ENCODE peak calls at places on chromosomes 1 and 21, in nine cellular contexts. T, X, Q, J, R, Z, O, K and U are unnamed samples.

GRCh38 chr1:186474208-186474607 is 13.3 kb upstream of the PDC start:
- DNase-seq in X (no peak), Q (no peak), Z (no peak), K (no peak), O (no peak), J (no peak), T (no peak), R (no peak), U (peak)

GRCh38 chr1:91651671-91652071 is 151.0 kb downstream of the CDC7 start:
- DNase-seq in T (no peak), X (no peak), Q (no peak), Z (no peak), R (no peak), J (no peak), K (no peak), O (no peak), U (no peak)

GRCh38 chr1:200912737-200913407 is 18.2 kb downstream of the INAVA start:
- DNase-seq in X (no peak), R (no peak), T (no peak), J (no peak), Q (no peak), O (no peak), K (no peak), Z (no peak), U (no peak)

GRCh38 chr1:167447521-167448136 is 70.7 kb downstream of the CD247 start:
- DNase-seq in J (no peak), X (peak), Z (no peak), T (peak), Q (no peak), O (no peak), R (no peak), K (no peak), U (peak)

GRCh38 chr1:23394176-23394575 is 24.5 kb upstream of the ZNF436 start:
- DNase-seq in K (no peak), O (no peak), X (no peak), Z (no peak), T (no peak), R (no peak), J (no peak), Q (no peak), U (peak)

GRCh38 chr21:37563641-37564340 is 197.2 kb downstream of the DYRK1A start:
- DNase-seq in X (peak), K (peak), J (peak), R (peak), Q (peak), Z (peak), T (peak), O (peak), U (peak)

GRCh38 chr1:162235261-162235780 is 141.3 kb downstream of the SPATA46 start:
- DNase-seq in Z (no peak), T (no peak), Q (peak), X (no peak), R (peak), O (no peak), K (no peak), J (no peak), U (no peak)

GRCh38 chr1:240055978-240056772 is 35.5 kb upstream of the FMN2 start:
- DNase-seq in O (no peak), K (no peak), T (no peak), J (no peak), R (no peak), Q (no peak), Z (no peak), X (no peak), U (no peak)

GRCh38 chr1:200659269-200659668 is 10.4 kb downstream of the DDX59 start:
- DNase-seq in K (no peak), Z (no peak), X (no peak), T (no peak), R (no peak), O (no peak), Q (no peak), J (no peak), U (no peak)